ENCODE peak calls at places on chromosomes 11 and 22, in four cellular contexts. Q is fibroblast of mammary gland, K is B cell, F is GM03348. H is an unnamed sample.

GRCh38 chr22:44824271-44824670 is 71.9 kb downstream of the ARHGAP8 start:
- DNase-seq in Q (no peak), F (no peak), K (no peak), H (no peak)

GRCh38 chr22:35900483-35901168 is 128.0 kb downstream of the RBFOX2 start:
- DNase-seq in K (no peak), F (peak), Q (peak), H (peak)

GRCh38 chr11:65558002-65558784 is at the start of gene LTBP3:
- DNase-seq in Q (peak), F (peak), K (no peak), H (peak)

GRCh38 chr11:102306048-102306575 is 11.2 kb upstream of the BIRC3 start:
- DNase-seq in Q (no peak), F (no peak), K (no peak), H (no peak)

GRCh38 chr11:66454828-66455227 is 11.9 kb upstream of the PELI3 start:
- DNase-seq in Q (no peak), F (no peak), K (no peak), H (no peak)

GRCh38 chr11:2586091-2586792 is 113.6 kb downstream of the KCNQ1OT1 start:
- DNase-seq in F (peak), K (no peak), Q (no peak), H (no peak)

GRCh38 chr11:130789241-130789640 is 127.0 kb downstream of the SNX19 start:
- DNase-seq in F (no peak), K (no peak), Q (no peak), H (no peak)

GRCh38 chr22:19719055-19719482 is 4.3 kb upstream of the GP1BB start:
- DNase-seq in K (no peak), F (peak), Q (no peak), H (no peak)

H was measured in central memory CD4-positive, alpha-beta T cell.